ENCODE peak calls at places on chromosome 2, in five cellular contexts. N, Q, L, R and K are unnamed samples.

GRCh38 chr2:112688086-112688880 is 32.5 kb upstream of the NT5DC4 start:
- DNase-seq in R (no peak), N (no peak), Q (no peak), L (no peak), K (no peak)

GRCh38 chr2:199973703-199974102 is 18.3 kb downstream of the MAIP1 start:
- DNase-seq in Q (peak), R (no peak), N (no peak), L (peak), K (no peak)

GRCh38 chr2:22683911-22684310 is 701.1 kb upstream of the KLHL29 start:
- DNase-seq in R (no peak), L (no peak), Q (no peak), N (no peak), K (no peak)

GRCh38 chr2:86221066-86221684 is 21.9 kb downstream of the MRPL35 start:
- DNase-seq in Q (peak), L (peak), R (peak), N (no peak), K (peak)

GRCh38 chr2:50951416-50951815 is 80.5 kb downstream of the NRXN1 start:
- DNase-seq in R (no peak), Q (no peak), N (no peak), L (peak), K (no peak)

GRCh38 chr2:190335225-190335559 is 8.2 kb upstream of the INPP1 start:
- DNase-seq in Q (no peak), L (no peak), R (no peak), N (no peak), K (no peak)

GRCh38 chr2:113283704-113284284 is 5.1 kb upstream of the PAX8 start:
- DNase-seq in Q (no peak), L (peak), R (no peak), N (no peak), K (no peak)

GRCh38 chr2:212919238-212919637 is 232.2 kb downstream of the IKZF2 start:
- DNase-seq in Q (no peak), L (no peak), R (no peak), N (no peak), K (no peak)

GRCh38 chr2:54207666-54208195 is 48.3 kb downstream of the TSPYL6 start:
- DNase-seq in L (peak), Q (no peak), R (no peak), N (no peak), K (no peak)

GRCh38 chr2:28650261-28650584 is 101.4 kb upstream of the PPP1CB start:
- DNase-seq in R (no peak), N (no peak), Q (no peak), L (no peak), K (no peak)

GRCh38 chr2:55838653-55839052 is 84.9 kb downstream of the EFEMP1 start:
- DNase-seq in Q (peak), R (no peak), N (no peak), L (no peak), K (no peak)

GRCh38 chr2:189698020-189698887 is 23.8 kb downstream of the ANKAR start:
- DNase-seq in L (peak), R (no peak), N (no peak), Q (peak), K (no peak)

GRCh38 chr2:41216978-41217377 is 765.1 kb upstream of the SLC8A1 start:
- DNase-seq in Q (no peak), N (no peak), L (no peak), R (no peak), K (no peak)

GRCh38 chr2:224570328-224570993 is 14.7 kb downstream of the CUL3 start:
- DNase-seq in N (no peak), R (no peak), Q (no peak), L (peak), K (no peak)

GRCh38 chr2:174342600-174343342 is 8.0 kb downstream of the SP9 start:
- DNase-seq in R (peak), Q (peak), N (no peak), L (no peak), K (no peak)

GRCh38 chr2:29032189-29032588 is 42.1 kb downstream of the PCARE start:
- DNase-seq in L (no peak), Q (no peak), R (no peak), N (no peak), K (no peak)

GRCh38 chr2:144323946-144324345 is 196.0 kb downstream of the ZEB2 start:
- DNase-seq in R (no peak), N (no peak), L (peak), Q (no peak), K (no peak)

GRCh38 chr2:221570321-221571107 is 1.6 kb downstream of the EPHA4 start:
- DNase-seq in L (no peak), Q (peak), N (no peak), R (peak), K (peak)

GRCh38 chr2:1070601-1071000 is 120.0 kb downstream of the SNTG2 start:
- DNase-seq in R (no peak), N (no peak), L (no peak), Q (no peak), K (no peak)

GRCh38 chr2:1055014-1055595 is 104.5 kb downstream of the SNTG2 start:
- DNase-seq in N (no peak), R (no peak), L (peak), Q (no peak), K (no peak)

GRCh38 chr2:196399736-196400691 is 228.6 kb upstream of the STK17B start:
- DNase-seq in L (peak), Q (no peak), R (no peak), N (no peak), K (no peak)

GRCh38 chr2:64354857-64355680 is 98.9 kb upstream of the LGALSL start:
- DNase-seq in N (no peak), Q (no peak), R (no peak), L (peak), K (no peak)

GRCh38 chr2:117960231-117960630 is 53.6 kb downstream of the CCDC93 start:
- DNase-seq in N (no peak), Q (no peak), R (no peak), L (peak), K (no peak)

GRCh38 chr2:225103737-225104141 is 61.5 kb upstream of the DOCK10 start:
- DNase-seq in L (peak), Q (no peak), R (no peak), N (no peak), K (no peak)

GRCh38 chr2:55056024-55056521 is 5.8 kb upstream of the RTN4 start:
- DNase-seq in R (no peak), N (no peak), Q (no peak), L (no peak), K (no peak)